ENCODE peak calls at places on chromosomes 12 and 14, in four cellular contexts. T is neural progenitor cell, G is PC-3, X is fibroblast of lung. Z is an unnamed sample.
A peak's percentile ranks its signal among the peaks of the same experiment; 100 is the strongest.

GRCh38 chr12:82449179-82449578 is 90.8 kb downstream of the METTL25 start:
- DNase-seq in T (no peak), G (no peak), X (no peak), Z (no peak)

GRCh38 chr12:109966531-109966930 is 29.6 kb downstream of the GIT2 start:
- DNase-seq in T (no peak), G (no peak), X (no peak), Z (no peak)

GRCh38 chr12:27112891-27113290 is 30.5 kb upstream of the C12orf71 start:
- DNase-seq in T (no peak), G (peak; percentile 15), X (no peak), Z (no peak)

GRCh38 chr12:132550014-132550802 is 60.2 kb downstream of the LRCOL1 start:
- DNase-seq in T (peak; percentile 82), G (no peak), X (no peak), Z (no peak)

GRCh38 chr12:13038491-13039161 is 5.6 kb upstream of the FAM234B start:
- DNase-seq in T (no peak), G (no peak), X (peak; percentile 87), Z (peak; percentile 54)

GRCh38 chr12:20646239-20646827 is 48.8 kb upstream of the SLCO1C1 start:
- DNase-seq in T (peak; percentile 44), G (peak; percentile 54), X (peak; percentile 51), Z (peak; percentile 16)

GRCh38 chr12:25063873-25064598 is 115.1 kb upstream of the BCAT1 start:
- DNase-seq in T (peak; percentile 12), G (no peak), X (no peak), Z (no peak)

GRCh38 chr14:77681196-77682157 is 26.3 kb downstream of the ALKBH1 start:
- DNase-seq in T (no peak), G (peak; percentile 66), X (peak; percentile 36), Z (peak; percentile 60)

GRCh38 chr12:89140580-89141236 is 211.6 kb downstream of the DUSP6 start:
- DNase-seq in T (no peak), G (peak; percentile 48), X (peak; percentile 59), Z (no peak)

GRCh38 chr14:92525318-92526095 is 11.9 kb downstream of the RIN3 start:
- DNase-seq in T (no peak), G (no peak), X (no peak), Z (no peak)

GRCh38 chr12:14111230-14111865 is 129.9 kb upstream of the GRIN2B start:
- DNase-seq in T (peak; percentile 51), G (peak; percentile 30), X (no peak), Z (no peak)

GRCh38 chr12:123041042-123041531 is 60.6 kb downstream of the ARL6IP4 start:
- DNase-seq in T (no peak), G (no peak), X (no peak), Z (no peak)

GRCh38 chr12:20212036-20212435 is 156.3 kb upstream of the PDE3A start:
- DNase-seq in T (no peak), G (no peak), X (peak; percentile 73), Z (no peak)

GRCh38 chr14:96261772-96262485 is 5.9 kb downstream of the BDKRB1 start:
- DNase-seq in T (no peak), G (no peak), X (no peak), Z (no peak)
- TF ChIP-seq CTCF in T (no peak), G (peak; percentile 14), X (peak; percentile 16), Z (no peak)

GRCh38 chr14:106657460-106657859 is 1131.1 kb downstream of the TMEM121 start:
- DNase-seq in T (no peak), G (no peak), X (no peak), Z (no peak)

DNA sequence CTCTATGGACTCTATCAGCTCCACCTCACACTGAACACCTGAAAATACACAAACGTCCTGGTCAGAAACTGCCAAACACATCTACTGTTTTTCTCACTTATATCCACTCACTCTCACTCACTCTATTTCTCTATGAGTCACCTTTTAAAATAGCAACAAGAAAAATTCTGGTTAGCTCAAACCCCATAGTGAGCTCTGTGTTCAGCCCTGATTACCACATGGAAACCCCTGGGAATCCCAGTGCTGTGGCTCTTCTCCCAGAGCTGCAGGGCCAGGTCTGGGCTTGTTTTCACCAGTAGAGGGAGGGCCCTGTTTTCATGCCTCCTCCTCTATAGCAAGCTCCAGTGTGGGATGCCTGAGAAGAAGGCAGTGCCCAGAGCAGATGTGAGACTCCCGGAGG is 1126.1 kb downstream of the TMEM121 start:
- DNase-seq in T (no peak), G (no peak), X (no peak), Z (peak; percentile 25)
- H3K9ac ChIP-seq in T (no peak overlapping the region), G (no peak overlapping the region), X (no peak overlapping the region), Z (no peak overlapping the region)

DNA sequence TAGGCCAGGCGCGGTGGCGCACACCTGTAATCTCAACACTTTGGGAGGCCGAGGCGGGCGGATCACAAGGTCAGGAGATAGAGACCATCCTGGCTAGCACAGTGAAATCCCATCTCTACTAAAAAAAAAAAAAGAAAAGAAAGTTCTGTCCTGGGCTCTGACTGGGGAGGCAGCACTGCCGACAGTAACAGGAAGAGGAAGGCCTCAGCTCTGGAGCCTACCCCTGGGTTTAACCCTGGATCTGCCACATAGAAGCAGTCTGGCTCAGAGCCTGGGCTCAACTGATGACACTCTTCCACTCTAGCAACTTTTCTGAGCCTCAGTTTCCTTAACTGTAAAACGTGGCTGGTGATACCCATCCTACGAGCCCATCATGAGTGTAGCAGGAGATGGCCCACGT is 60.5 kb downstream of the ACTN1 start:
- DNase-seq in T (no peak), G (no peak), X (no peak), Z (no peak)
- H4K20me1 ChIP-seq in T (peaks cover 20% of the 10 kb centered on the region), G (peaks cover 85% of the 10 kb centered on the region), X (no peaks in the 10 kb centered on the region), Z (peaks cover 6% of the 10 kb centered on the region)

DNA sequence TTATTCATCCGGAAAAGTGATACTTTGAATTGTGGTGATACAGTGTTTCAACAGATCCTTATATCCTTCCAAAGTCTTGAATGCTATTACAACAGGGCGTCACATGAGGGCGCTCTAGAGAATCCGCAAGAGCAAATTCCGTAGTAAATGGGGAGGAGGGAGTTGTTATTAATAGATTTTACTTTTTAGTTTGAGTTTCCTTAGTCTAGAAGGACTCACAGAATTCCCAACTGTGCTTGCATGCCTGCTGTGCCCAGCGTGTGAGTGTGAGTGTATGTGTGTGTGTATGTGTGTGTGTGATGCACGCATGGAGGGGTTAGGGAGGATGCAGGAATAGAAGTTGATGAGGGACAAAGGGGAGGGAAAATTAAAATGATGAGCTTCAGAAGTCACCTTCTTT is 375.3 kb downstream of the C12orf75 start:
- DNase-seq in T (peak; percentile 68), G (peak; percentile 61), X (peak; percentile 67), Z (peak; percentile 30)
- TF ChIP-seq CTCF in T (peak; percentile 94), G (peak; percentile 97), X (peak; percentile 90), Z (peak; percentile 80)

DNA sequence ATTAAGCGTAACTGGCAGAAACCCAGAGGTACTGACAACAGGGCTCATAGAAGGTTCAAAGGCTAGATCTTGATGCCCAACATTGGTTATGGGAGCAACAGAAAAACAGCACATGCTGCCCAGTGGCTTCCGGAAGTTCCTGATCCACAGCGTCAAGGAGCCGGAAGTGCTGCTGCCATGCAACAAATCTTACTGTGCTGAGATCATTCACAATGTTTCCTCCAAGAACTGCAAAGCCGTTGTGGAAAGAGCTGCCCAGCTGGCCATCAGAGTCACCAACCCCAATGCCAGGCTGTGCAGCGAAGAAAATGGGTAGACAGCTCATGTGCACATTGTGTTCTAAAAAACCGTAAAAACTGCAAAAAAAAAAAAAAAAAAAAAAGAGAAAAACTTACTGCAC is 192.3 kb downstream of the MON2 start:
- DNase-seq in T (no peak), G (no peak), X (no peak), Z (no peak)
- H3K9ac ChIP-seq in T (no peak overlapping the region), G (no peak overlapping the region), X (no peak overlapping the region), Z (no peak overlapping the region)